ENCODE peak calls at places on chromosomes 2 and 18, in five cellular contexts. One of them, this sample, is unnamed.

GRCh38 chr2:23478087-23478932 is 93.3 kb downstream of the KLHL29 start:
- DNase-seq in astrocyte of the cerebellum: no peak
- DNase-seq in mucosa of descending colon: no peak
- DNase-seq in AG10803: no peak
- DNase-seq in body of pancreas: no peak
- DNase-seq in this sample: no peak

GRCh38 chr18:2173464-2173863 is 397.8 kb downstream of the METTL4 start:
- DNase-seq in astrocyte of the cerebellum: peak
- DNase-seq in mucosa of descending colon: no peak
- DNase-seq in AG10803: peak
- DNase-seq in body of pancreas: peak
- DNase-seq in this sample: peak

GRCh38 chr2:6184532-6185302 is 492.5 kb downstream of the SOX11 start:
- DNase-seq in astrocyte of the cerebellum: no peak
- DNase-seq in mucosa of descending colon: no peak
- DNase-seq in AG10803: peak
- DNase-seq in body of pancreas: no peak
- DNase-seq in this sample: peak

GRCh38 chr2:173058673-173059072 is 17.0 kb upstream of the MAP3K20 start:
- DNase-seq in astrocyte of the cerebellum: no peak
- DNase-seq in mucosa of descending colon: no peak
- DNase-seq in AG10803: no peak
- DNase-seq in body of pancreas: no peak
- DNase-seq in this sample: peak

GRCh38 chr2:187890690-187891089 is 336.5 kb upstream of the TFPI start:
- DNase-seq in astrocyte of the cerebellum: no peak
- DNase-seq in mucosa of descending colon: peak
- DNase-seq in AG10803: no peak
- DNase-seq in body of pancreas: no peak
- DNase-seq in this sample: no peak

GRCh38 chr2:109218087-109218791 is 89.2 kb downstream of the SH3RF3 start:
- DNase-seq in astrocyte of the cerebellum: peak
- DNase-seq in mucosa of descending colon: no peak
- DNase-seq in AG10803: peak
- DNase-seq in body of pancreas: no peak
- DNase-seq in this sample: no peak

GRCh38 chr2:218427741-218428140 is 8.8 kb downstream of the VIL1 start:
- DNase-seq in astrocyte of the cerebellum: no peak
- DNase-seq in mucosa of descending colon: no peak
- DNase-seq in AG10803: no peak
- DNase-seq in body of pancreas: no peak
- DNase-seq in this sample: no peak

GRCh38 chr2:20578895-20579825 is 71.7 kb downstream of the HS1BP3 start:
- DNase-seq in astrocyte of the cerebellum: peak
- DNase-seq in mucosa of descending colon: peak
- DNase-seq in AG10803: peak
- DNase-seq in body of pancreas: peak
- DNase-seq in this sample: peak

GRCh38 chr2:28225472-28225915 is 167.2 kb upstream of the FOSL2 start:
- DNase-seq in astrocyte of the cerebellum: no peak
- DNase-seq in mucosa of descending colon: no peak
- DNase-seq in AG10803: no peak
- DNase-seq in body of pancreas: no peak
- DNase-seq in this sample: peak

GRCh38 chr2:73174941-73175662 is 27.3 kb upstream of the NOTO start:
- DNase-seq in astrocyte of the cerebellum: no peak
- DNase-seq in mucosa of descending colon: no peak
- DNase-seq in AG10803: no peak
- DNase-seq in body of pancreas: no peak
- DNase-seq in this sample: peak

GRCh38 chr2:120016800-120017199 is 3.9 kb downstream of the EPB41L5 start:
- DNase-seq in astrocyte of the cerebellum: no peak
- DNase-seq in mucosa of descending colon: no peak
- DNase-seq in AG10803: no peak
- DNase-seq in body of pancreas: no peak
- DNase-seq in this sample: no peak

DNA sequence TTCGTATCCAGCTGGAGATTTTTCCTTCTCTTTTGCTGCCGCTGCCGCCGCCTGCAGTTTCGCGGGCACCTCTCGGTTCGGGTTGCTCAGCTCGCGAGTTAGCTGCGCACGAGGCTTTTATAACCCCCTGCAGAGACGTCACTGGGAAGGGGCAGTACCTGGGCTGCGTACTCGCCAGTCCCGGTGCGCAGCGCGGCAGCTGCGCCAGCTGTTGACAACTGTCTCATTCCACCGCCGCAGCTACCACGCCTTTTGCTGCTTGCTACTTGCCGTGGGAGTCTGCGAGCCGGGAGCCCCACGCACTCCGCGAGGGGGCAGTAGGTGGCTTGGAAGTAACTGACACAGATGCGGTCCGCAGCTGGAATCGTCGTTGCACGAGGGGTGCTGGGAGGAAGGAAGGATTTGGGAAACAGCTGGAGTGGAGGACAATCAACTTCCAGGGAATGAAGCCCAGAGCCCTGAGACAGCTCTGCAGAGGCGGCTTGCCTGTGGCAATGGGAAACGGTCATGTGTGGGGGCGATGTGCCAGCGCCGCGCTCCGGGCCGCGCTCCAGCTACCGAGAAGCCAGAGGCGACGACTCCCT is at the start of gene TACR1:
- DNase-seq in astrocyte of the cerebellum: peak
- DNase-seq in mucosa of descending colon: peak
- DNase-seq in AG10803: peak
- DNase-seq in body of pancreas: peak
- DNase-seq in this sample: peak
- H3K4me3 ChIP-seq in astrocyte of the cerebellum: peak
- H3K4me3 ChIP-seq in mucosa of descending colon: no peak
- H3K4me3 ChIP-seq in AG10803: peak
- H3K4me3 ChIP-seq in body of pancreas: peak
- H3K4me3 ChIP-seq in this sample: peak

DNA sequence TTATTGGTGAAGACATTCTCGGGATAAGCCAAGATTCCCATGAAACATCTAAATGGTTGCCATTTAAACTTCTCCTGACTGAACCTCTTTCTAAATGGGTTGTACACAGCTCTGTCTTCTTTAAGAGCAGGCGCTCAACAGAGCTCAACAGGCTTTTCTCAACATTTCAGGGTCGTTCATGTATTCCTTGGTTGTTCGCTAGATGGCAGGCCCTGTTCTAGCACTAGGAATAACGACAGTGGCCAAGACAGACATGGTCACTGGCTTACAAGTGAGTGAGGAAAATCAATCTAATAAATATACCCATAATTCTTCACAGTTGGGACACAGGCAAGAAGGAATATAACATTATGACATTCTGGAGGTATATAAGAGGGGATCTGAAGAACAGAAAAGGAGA is 154.5 kb downstream of the SMAD2 start:
- DNase-seq in astrocyte of the cerebellum: no peak
- DNase-seq in mucosa of descending colon: no peak
- DNase-seq in AG10803: peak
- DNase-seq in body of pancreas: no peak
- DNase-seq in this sample: peak
- TF ChIP-seq CTCF in astrocyte of the cerebellum: no peak
- TF ChIP-seq CTCF in mucosa of descending colon: no peak
- TF ChIP-seq CTCF in AG10803: peak
- TF ChIP-seq CTCF in body of pancreas: peak
- TF ChIP-seq CTCF in this sample: peak

DNA sequence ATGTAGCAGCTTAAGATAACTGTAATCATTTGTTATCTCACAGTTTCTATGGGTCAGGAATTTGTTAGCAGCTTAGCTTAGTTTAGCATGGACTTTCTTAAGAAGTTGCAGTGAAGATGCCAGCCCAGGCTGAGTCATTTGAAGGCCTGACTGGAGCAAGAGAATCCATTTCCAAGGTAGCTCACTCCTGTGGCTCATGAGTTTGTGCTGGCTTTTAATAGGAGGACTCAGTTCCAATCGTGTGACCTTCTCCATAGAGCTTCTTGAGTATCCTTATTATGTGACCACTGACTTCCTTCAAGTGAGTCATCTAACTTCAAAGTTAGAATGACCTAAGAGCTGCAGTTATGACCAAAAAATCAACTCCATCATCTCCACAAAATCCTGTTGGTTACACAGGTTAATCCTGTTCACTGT is 1.4 kb downstream of the GPATCH11 start:
- DNase-seq in astrocyte of the cerebellum: no peak
- DNase-seq in mucosa of descending colon: no peak
- DNase-seq in AG10803: peak
- DNase-seq in body of pancreas: no peak
- DNase-seq in this sample: peak
- H3K4me3 ChIP-seq in astrocyte of the cerebellum: no peak
- H3K4me3 ChIP-seq in mucosa of descending colon: no peak
- H3K4me3 ChIP-seq in AG10803: no peak
- H3K4me3 ChIP-seq in body of pancreas: no peak
- H3K4me3 ChIP-seq in this sample: no peak

DNA sequence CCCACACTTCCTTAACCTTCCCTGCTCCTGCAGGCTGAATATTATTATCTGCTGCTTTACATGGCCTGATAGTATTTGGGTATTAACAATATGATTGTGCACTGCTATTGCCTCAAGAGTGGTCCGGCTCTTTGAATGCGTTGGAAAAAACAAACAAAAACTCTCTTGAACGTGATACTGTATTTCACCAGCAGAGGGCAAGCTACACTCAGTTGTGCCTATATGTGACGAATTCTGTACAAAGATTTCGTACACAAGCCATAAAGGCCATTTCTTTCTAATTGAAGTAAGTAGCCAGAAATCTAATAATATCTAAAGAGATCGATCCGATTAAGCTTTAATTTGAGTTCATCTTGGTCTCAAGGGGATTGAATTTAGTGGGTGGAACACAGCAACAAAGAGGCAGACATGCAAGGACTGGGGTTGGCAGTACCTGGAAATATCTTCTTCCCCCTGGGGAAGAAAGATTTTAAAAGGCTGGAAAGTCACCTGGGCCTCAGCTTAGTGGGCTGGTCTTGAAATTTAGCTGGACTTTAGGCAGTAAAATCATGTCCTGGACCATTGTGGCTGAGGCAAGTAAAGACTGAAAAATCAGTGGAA is 49.3 kb upstream of the RAB6D start:
- DNase-seq in astrocyte of the cerebellum: peak
- DNase-seq in mucosa of descending colon: peak
- DNase-seq in AG10803: peak
- DNase-seq in body of pancreas: peak
- DNase-seq in this sample: peak
- TF ChIP-seq CTCF in astrocyte of the cerebellum: peak
- TF ChIP-seq CTCF in mucosa of descending colon: peak
- TF ChIP-seq CTCF in AG10803: peak
- TF ChIP-seq CTCF in body of pancreas: peak
- TF ChIP-seq CTCF in this sample: peak

DNA sequence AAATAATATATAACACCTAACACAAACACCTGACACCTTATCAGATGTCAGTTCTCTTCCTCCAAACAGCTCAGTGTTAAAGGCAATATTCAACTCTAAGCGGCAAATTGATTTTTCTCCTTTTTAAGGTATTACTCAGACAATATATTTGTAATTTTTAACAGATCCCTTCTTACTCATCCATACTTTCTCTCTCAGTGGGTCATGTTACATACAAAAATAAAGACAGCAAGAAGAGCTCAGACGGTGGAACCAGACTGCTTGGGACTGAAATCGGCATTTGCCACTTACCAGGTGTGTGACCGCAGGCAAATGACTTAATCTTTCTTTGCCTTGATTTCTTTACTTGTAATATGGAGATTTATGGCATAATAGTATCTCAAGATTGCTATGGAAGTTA is 25.8 kb downstream of the MAP3K2 start:
- DNase-seq in astrocyte of the cerebellum: no peak
- DNase-seq in mucosa of descending colon: no peak
- DNase-seq in AG10803: no peak
- DNase-seq in body of pancreas: no peak
- DNase-seq in this sample: peak
- H3K4me3 ChIP-seq in astrocyte of the cerebellum: no peak
- H3K4me3 ChIP-seq in mucosa of descending colon: no peak
- H3K4me3 ChIP-seq in AG10803: no peak
- H3K4me3 ChIP-seq in body of pancreas: no peak
- H3K4me3 ChIP-seq in this sample: no peak

DNA sequence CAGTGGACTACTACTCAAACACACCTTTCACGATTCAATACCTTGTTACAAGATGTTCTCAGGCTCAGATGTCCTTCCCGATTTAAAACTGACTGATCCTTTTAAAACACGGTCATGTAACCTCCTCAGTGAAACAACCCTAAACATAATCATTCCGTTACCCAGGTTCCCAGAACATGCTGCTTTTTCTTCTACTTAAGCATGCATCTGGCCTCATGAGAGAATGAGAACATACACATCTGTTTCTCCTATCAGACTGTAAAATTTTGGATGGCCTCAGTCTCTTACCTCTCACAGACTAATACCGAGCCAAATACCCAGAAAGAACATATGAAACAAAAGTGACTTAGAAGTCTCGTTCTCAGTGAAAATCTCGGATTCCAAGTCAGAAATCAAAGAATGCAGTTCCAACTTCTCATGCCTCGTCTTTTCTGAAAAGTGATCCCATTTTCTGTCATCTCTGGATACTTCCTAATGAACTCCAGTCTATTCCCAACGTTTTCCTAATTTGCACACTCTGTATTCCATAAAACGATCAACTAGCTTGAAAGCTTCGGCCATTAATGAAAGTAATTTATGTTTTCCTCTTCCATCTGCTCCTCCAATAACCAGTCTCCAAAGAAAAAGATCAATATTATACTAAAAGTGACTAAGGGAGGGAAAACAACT is 924 bp downstream of the SF3B1 start:
- DNase-seq in astrocyte of the cerebellum: no peak
- DNase-seq in mucosa of descending colon: no peak
- DNase-seq in AG10803: peak
- DNase-seq in body of pancreas: no peak
- DNase-seq in this sample: peak
- TF ChIP-seq CTCF in astrocyte of the cerebellum: no peak
- TF ChIP-seq CTCF in mucosa of descending colon: no peak
- TF ChIP-seq CTCF in AG10803: no peak
- TF ChIP-seq CTCF in body of pancreas: no peak
- TF ChIP-seq CTCF in this sample: no peak

This sample was measured in choroid plexus epithelial cell.